ENCODE peak calls at places on chromosomes 5 and 9, in four cellular contexts. X, C, P and A are unnamed samples.

GRCh38 chr9:94813379-94813778 is 86.9 kb downstream of the AOPEP start:
- DNase-seq in X (no peak), C (no peak), P (no peak), A (no peak)

GRCh38 chr9:122127396-122127798 is 32.2 kb downstream of the NDUFA8 start:
- DNase-seq in X (no peak), C (no peak), P (no peak), A (no peak)

GRCh38 chr5:9562101-9562500 is 16.2 kb upstream of the SEMA5A start:
- DNase-seq in X (no peak), C (peak), P (no peak), A (no peak)

GRCh38 chr5:21739096-21739495 is 1114.0 kb downstream of the CDH12 start:
- DNase-seq in X (no peak), C (no peak), P (no peak), A (no peak)

GRCh38 chr5:139402561-139403158 is 1.2 kb downstream of the SPATA24 start:
- DNase-seq in X (no peak), C (peak), P (no peak), A (no peak)

GRCh38 chr9:109063765-109064164 is 50.5 kb upstream of the CTNNAL1 start:
- DNase-seq in X (no peak), C (no peak), P (no peak), A (no peak)

GRCh38 chr9:87498046-87498815 is 564 bp downstream of the DAPK1 start:
- DNase-seq in X (no peak), C (peak), P (no peak), A (peak)

GRCh38 chr5:139384591-139385051 is 1.5 kb upstream of the SLC23A1 start:
- DNase-seq in X (no peak), C (no peak), P (no peak), A (no peak)

GRCh38 chr5:181224390-181225234 is 1.5 kb downstream of the TRIM41 start:
- DNase-seq in X (peak), C (no peak), P (peak), A (no peak)

GRCh38 chr5:132850066-132850465 is 16.2 kb downstream of the GDF9 start:
- DNase-seq in X (no peak), C (no peak), P (no peak), A (no peak)

GRCh38 chr5:43396762-43397304 is 15.4 kb downstream of the CCL28 start:
- DNase-seq in X (peak), C (no peak), P (peak), A (no peak)

GRCh38 chr9:38737246-38737645 is 17.3 kb upstream of the FAM240B start:
- DNase-seq in X (no peak), C (no peak), P (no peak), A (no peak)

GRCh38 chr5:172770675-172771438 is at the start of gene DUSP1:
- DNase-seq in X (peak), C (peak), P (peak), A (peak)

GRCh38 chr9:78218890-78219289 is 17.0 kb upstream of the CEP78 start:
- DNase-seq in X (no peak), C (no peak), P (no peak), A (no peak)

GRCh38 chr9:93119953-93120845 is 13.9 kb downstream of the NINJ1 start:
- DNase-seq in X (no peak), C (peak), P (peak), A (no peak)

GRCh38 chr9:134319306-134320194 is 6.7 kb upstream of the RXRA start:
- DNase-seq in X (no peak), C (no peak), P (peak), A (no peak)

GRCh38 chr9:110099236-110099741 is 108.7 kb downstream of the C9orf152 start:
- DNase-seq in X (no peak), C (no peak), P (no peak), A (no peak)

GRCh38 chr5:218457-219289 is 553 bp downstream of the SDHA start:
- DNase-seq in X (peak), C (no peak), P (no peak), A (no peak)

GRCh38 chr9:135883410-135884089 is 23.8 kb downstream of the CAMSAP1 start:
- DNase-seq in X (no peak), C (no peak), P (no peak), A (no peak)

GRCh38 chr5:166493627-166494026 is 1797.8 kb upstream of the WWC1 start:
- DNase-seq in X (no peak), C (no peak), P (no peak), A (no peak)

GRCh38 chr9:33931326-33931725 is 114.4 kb downstream of the UBE2R2 start:
- DNase-seq in X (no peak), C (no peak), P (no peak), A (no peak)

GRCh38 chr5:142598338-142598700 is 87.6 kb downstream of the FGF1 start:
- DNase-seq in X (no peak), C (no peak), P (no peak), A (no peak)

GRCh38 chr5:142600092-142600491 is 85.8 kb downstream of the FGF1 start:
- DNase-seq in X (no peak), C (no peak), P (no peak), A (no peak)

GRCh38 chr5:142600611-142601360 is 85.1 kb downstream of the FGF1 start:
- DNase-seq in X (no peak), C (no peak), P (no peak), A (no peak)

GRCh38 chr5:142602720-142603245 is 83.1 kb downstream of the FGF1 start:
- DNase-seq in X (no peak), C (no peak), P (no peak), A (no peak)

GRCh38 chr5:142601432-142601831 is 84.5 kb downstream of the FGF1 start:
- DNase-seq in X (no peak), C (no peak), P (no peak), A (no peak)
- TF ChIP-seq CTCF in X (no peak), C (no peak), P (no peak), A (no peak)

GRCh38 chr5:50320131-50320749 is 120.8 kb downstream of the EMB start:
- DNase-seq in X (no peak), C (no peak), P (no peak), A (no peak)

GRCh38 chr5:50328193-50328729 is 112.8 kb downstream of the EMB start:
- DNase-seq in X (no peak), C (no peak), P (no peak), A (no peak)

DNA sequence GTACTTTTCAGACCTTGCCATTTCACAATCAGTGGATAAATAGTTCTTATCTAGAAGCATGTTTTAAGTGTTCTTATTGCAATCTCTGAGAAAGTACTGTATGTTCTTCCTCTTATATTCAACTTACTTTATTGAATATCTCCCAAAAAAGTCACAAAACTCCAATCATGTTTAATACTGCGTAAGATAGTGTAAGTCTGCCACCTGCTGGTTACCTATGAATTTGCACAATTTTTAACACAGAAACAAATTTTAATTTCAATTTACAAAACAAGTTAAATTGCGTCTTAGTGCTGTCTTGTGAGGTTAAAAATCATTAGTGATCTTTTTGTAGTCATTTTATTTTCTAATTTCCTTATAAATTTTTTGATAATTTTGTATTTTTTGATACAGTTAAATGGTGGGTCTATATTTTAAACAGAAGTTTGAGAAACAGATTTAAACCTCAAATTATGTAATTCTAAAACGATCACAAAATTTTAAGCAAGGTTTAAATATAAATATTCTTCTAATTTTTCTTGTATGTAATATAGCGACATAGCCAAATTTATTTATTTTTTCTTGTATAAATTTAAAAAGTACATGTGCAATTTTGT is 115.8 kb downstream of the EMB start:
- DNase-seq in X (no peak), C (no peak), P (no peak), A (no peak)
- TF ChIP-seq CTCF in X (peak), C (peak), P (peak), A (peak)

GRCh38 chr5:24633705-24634325 is 11.0 kb downstream of the CDH10 start:
- DNase-seq in X (no peak), C (peak), P (no peak), A (no peak)
- TF ChIP-seq CTCF in X (peak), C (peak), P (peak), A (peak)

GRCh38 chr5:115325291-115326019 is 29.0 kb upstream of the CCDC112 start:
- DNase-seq in X (no peak), C (no peak), P (no peak), A (no peak)

GRCh38 chr5:115321309-115321708 is 24.9 kb upstream of the CCDC112 start:
- DNase-seq in X (no peak), C (no peak), P (no peak), A (no peak)

GRCh38 chr5:115324021-115324420 is 27.6 kb upstream of the CCDC112 start:
- DNase-seq in X (no peak), C (no peak), P (no peak), A (no peak)

GRCh38 chr5:115320515-115320914 is 24.1 kb upstream of the CCDC112 start:
- DNase-seq in X (no peak), C (no peak), P (no peak), A (no peak)

GRCh38 chr5:115322729-115323128 is 26.3 kb upstream of the CCDC112 start:
- DNase-seq in X (no peak), C (no peak), P (no peak), A (no peak)
- TF ChIP-seq CTCF in X (no peak), C (no peak), P (no peak), A (no peak)

GRCh38 chr5:110644357-110644756 is 82.1 kb downstream of the TMEM232 start:
- DNase-seq in X (no peak), C (no peak), P (no peak), A (no peak)
- TF ChIP-seq CTCF in X (no peak), C (no peak), P (no peak), A (no peak)

DNA sequence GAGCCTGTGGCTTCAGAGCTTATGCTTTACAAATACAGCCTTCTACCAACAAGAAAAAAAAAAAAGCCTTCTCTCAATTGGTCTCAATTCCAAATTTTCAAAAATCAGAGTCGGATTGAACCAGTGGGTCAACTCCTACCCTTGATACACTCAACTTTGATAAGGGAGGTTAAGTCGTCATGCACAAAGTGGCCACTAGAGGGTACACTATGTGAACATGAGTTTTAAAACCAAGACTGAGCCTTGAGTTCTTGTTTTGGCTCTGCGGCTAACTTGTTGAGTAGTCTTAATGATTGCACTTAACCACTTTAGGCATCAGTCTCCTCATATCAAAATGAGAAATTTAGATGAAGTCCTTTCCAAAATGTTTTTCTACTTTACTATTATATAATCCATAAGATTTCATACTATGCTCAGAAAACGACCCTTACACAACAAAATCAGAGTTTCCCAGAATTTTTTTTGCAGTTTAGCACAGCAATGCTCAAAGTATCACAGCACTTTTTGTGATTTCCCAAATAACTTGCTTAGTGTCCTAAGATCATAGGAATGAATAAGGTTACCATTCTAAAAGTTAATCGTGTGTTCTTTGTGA is 92.9 kb upstream of the MTAP start:
- DNase-seq in X (no peak), C (peak), P (peak), A (no peak)
- TF ChIP-seq CTCF in X (peak), C (peak), P (peak), A (peak)

GRCh38 chr5:16679863-16680262 is 63.1 kb upstream of the RETREG1 start:
- DNase-seq in X (no peak), C (no peak), P (no peak), A (no peak)
- TF ChIP-seq CTCF in X (no peak), C (no peak), P (no peak), A (no peak)

GRCh38 chr9:74952281-74953151 is at the start of gene C9orf40:
- DNase-seq in X (peak), C (peak), P (peak), A (peak)
- TF ChIP-seq CTCF in X (peak), C (peak), P (peak), A (peak)

GRCh38 chr5:167565555-167565954 is 725.9 kb upstream of the WWC1 start:
- DNase-seq in X (no peak), C (peak), P (no peak), A (no peak)

DNA sequence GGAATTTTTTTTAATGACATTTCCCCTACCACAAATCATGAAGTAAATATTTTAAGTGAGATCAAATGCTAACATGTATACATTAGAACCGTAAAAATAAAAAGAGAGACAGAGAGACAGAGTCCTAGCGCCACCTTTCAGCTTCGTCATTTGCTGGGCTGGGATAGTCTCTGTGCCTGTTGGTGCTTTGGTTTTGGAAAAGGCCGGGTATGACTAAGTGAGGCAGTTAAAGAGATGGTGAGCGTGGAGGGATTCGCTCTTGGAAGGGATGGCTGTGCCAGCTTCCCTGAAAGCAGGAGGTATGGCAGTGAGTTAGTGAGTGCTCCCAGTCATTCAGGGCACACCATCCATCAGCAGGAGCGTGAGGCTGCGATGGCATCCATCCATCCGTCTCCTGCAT is 729.6 kb upstream of the WWC1 start:
- DNase-seq in X (no peak), C (no peak), P (no peak), A (no peak)
- TF ChIP-seq CTCF in X (no peak), C (no peak), P (no peak), A (no peak)

DNA sequence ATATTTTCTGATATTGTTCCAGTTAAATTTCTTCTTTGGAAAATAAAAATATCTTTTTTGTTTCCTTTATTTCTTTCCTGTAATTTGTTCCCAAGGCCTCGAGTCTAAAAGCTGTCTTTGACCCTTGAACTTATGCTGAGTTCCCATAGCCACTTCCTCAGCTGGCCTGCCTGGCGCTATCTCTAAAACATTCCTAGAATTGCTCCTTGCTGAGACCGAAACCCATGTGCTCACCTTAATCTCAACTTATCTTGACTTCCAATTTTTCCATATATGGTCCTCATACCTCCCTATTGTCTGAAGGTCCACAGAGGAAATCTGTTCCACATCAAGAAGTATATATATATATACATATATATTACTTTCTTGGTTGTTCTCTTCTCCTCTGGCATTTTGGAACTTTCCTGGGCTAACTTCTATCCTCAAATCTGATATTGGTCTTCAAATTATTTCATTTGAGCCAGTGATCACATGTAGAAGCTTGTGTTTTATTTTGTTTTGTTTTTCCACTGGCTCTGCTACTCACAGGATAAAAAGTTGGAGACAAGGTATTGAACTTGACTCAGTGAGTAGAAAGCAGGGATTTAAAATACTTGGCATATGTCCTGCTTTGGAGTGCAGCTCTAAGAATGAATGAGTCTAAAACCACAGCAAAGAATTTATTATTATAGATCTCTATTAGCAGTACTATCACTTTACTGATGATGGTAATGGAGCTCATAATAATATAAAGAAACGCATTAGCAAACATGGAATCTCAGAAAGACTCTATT is 45.2 kb downstream of the ENC1 start:
- DNase-seq in X (no peak), C (no peak), P (no peak), A (no peak)
- TF ChIP-seq CTCF in X (no peak), C (no peak), P (no peak), A (no peak)